ENCODE peak calls at places on chromosomes 16 and 17, in six cellular contexts. One of them, this sample, is unnamed.

GRCh38 chr16:2076072-2076865 is 28.5 kb downstream of the TSC2 start:
- DNase-seq in HCT116: no peak
- DNase-seq in H1: no peak
- DNase-seq in HepG2: no peak
- DNase-seq in GM12878: no peak
- DNase-seq in K562: no peak
- DNase-seq in this sample: no peak

GRCh38 chr17:78356163-78356713 is 3.6 kb downstream of the SOCS3 start:
- DNase-seq in HCT116: no peak
- DNase-seq in H1: peak
- DNase-seq in HepG2: no peak
- DNase-seq in GM12878: peak
- DNase-seq in K562: peak
- DNase-seq in this sample: no peak

GRCh38 chr17:77285594-77286390 is 145.0 kb downstream of the SEC14L1 start:
- DNase-seq in HCT116: no peak
- DNase-seq in H1: no peak
- DNase-seq in HepG2: peak
- DNase-seq in GM12878: no peak
- DNase-seq in K562: no peak
- DNase-seq in this sample: no peak

GRCh38 chr17:36890398-36891190 is 46.7 kb upstream of the LHX1 start:
- DNase-seq in HCT116: no peak
- DNase-seq in H1: no peak
- DNase-seq in HepG2: no peak
- DNase-seq in GM12878: no peak
- DNase-seq in K562: no peak
- DNase-seq in this sample: no peak

GRCh38 chr17:44767493-44767892 is 8.7 kb downstream of the ADAM11 start:
- DNase-seq in HCT116: no peak
- DNase-seq in H1: no peak
- DNase-seq in HepG2: no peak
- DNase-seq in GM12878: no peak
- DNase-seq in K562: no peak
- DNase-seq in this sample: no peak

GRCh38 chr17:47785538-47786123 is 36.0 kb downstream of the OSBPL7 start:
- DNase-seq in HCT116: no peak
- DNase-seq in H1: no peak
- DNase-seq in HepG2: peak
- DNase-seq in GM12878: no peak
- DNase-seq in K562: peak
- DNase-seq in this sample: no peak

GRCh38 chr17:18301081-18301480 is 13.7 kb downstream of the TOP3A start:
- DNase-seq in HCT116: no peak
- DNase-seq in H1: no peak
- DNase-seq in HepG2: no peak
- DNase-seq in GM12878: no peak
- DNase-seq in K562: no peak
- DNase-seq in this sample: no peak

GRCh38 chr16:64892843-64893242 is 229.0 kb downstream of the CDH11 start:
- DNase-seq in HCT116: no peak
- DNase-seq in H1: no peak
- DNase-seq in HepG2: no peak
- DNase-seq in GM12878: no peak
- DNase-seq in K562: no peak
- DNase-seq in this sample: no peak

GRCh38 chr16:30351586-30352419 is 3.3 kb downstream of the CD2BP2 start:
- DNase-seq in HCT116: peak
- DNase-seq in H1: no peak
- DNase-seq in HepG2: no peak
- DNase-seq in GM12878: no peak
- DNase-seq in K562: no peak
- DNase-seq in this sample: no peak

GRCh38 chr17:2213291-2213960 is 90.2 kb downstream of the SMG6 start:
- DNase-seq in HCT116: no peak
- DNase-seq in H1: no peak
- DNase-seq in HepG2: no peak
- DNase-seq in GM12878: no peak
- DNase-seq in K562: no peak
- DNase-seq in this sample: no peak

GRCh38 chr17:65463242-65463641 is 98.2 kb downstream of the AXIN2 start:
- DNase-seq in HCT116: no peak
- DNase-seq in H1: no peak
- DNase-seq in HepG2: no peak
- DNase-seq in GM12878: no peak
- DNase-seq in K562: no peak
- DNase-seq in this sample: no peak

GRCh38 chr17:75063626-75064025 is 16.6 kb downstream of the KCTD2 start:
- DNase-seq in HCT116: no peak
- DNase-seq in H1: no peak
- DNase-seq in HepG2: no peak
- DNase-seq in GM12878: no peak
- DNase-seq in K562: no peak
- DNase-seq in this sample: no peak

GRCh38 chr16:88309905-88310259 is 72.9 kb upstream of the ZNF469 start:
- DNase-seq in HCT116: no peak
- DNase-seq in H1: no peak
- DNase-seq in HepG2: no peak
- DNase-seq in GM12878: no peak
- DNase-seq in K562: no peak
- DNase-seq in this sample: no peak

GRCh38 chr16:48279199-48279598 is 31.9 kb upstream of the ABCC11 start:
- DNase-seq in HCT116: no peak
- DNase-seq in H1: no peak
- DNase-seq in HepG2: no peak
- DNase-seq in GM12878: no peak
- DNase-seq in K562: peak
- DNase-seq in this sample: no peak

GRCh38 chr16:80167657-80168056 is 373.1 kb upstream of the DYNLRB2 start:
- DNase-seq in HCT116: no peak
- DNase-seq in H1: no peak
- DNase-seq in HepG2: no peak
- DNase-seq in GM12878: no peak
- DNase-seq in K562: no peak
- DNase-seq in this sample: no peak

GRCh38 chr17:44565866-44566443 is 8.7 kb downstream of the FZD2 start:
- DNase-seq in HCT116: no peak
- DNase-seq in H1: no peak
- DNase-seq in HepG2: no peak
- DNase-seq in GM12878: no peak
- DNase-seq in K562: no peak
- DNase-seq in this sample: no peak

GRCh38 chr16:14180431-14181059 is 109.4 kb downstream of the MRTFB start:
- DNase-seq in HCT116: no peak
- DNase-seq in H1: no peak
- DNase-seq in HepG2: no peak
- DNase-seq in GM12878: no peak
- DNase-seq in K562: no peak
- DNase-seq in this sample: no peak

GRCh38 chr16:14179116-14179515 is 108.0 kb downstream of the MRTFB start:
- DNase-seq in HCT116: no peak
- DNase-seq in H1: no peak
- DNase-seq in HepG2: no peak
- DNase-seq in GM12878: no peak
- DNase-seq in K562: no peak
- DNase-seq in this sample: no peak

GRCh38 chr16:14177704-14178103 is 106.6 kb downstream of the MRTFB start:
- DNase-seq in HCT116: no peak
- DNase-seq in H1: no peak
- DNase-seq in HepG2: no peak
- DNase-seq in GM12878: no peak
- DNase-seq in K562: no peak
- DNase-seq in this sample: no peak

GRCh38 chr16:14182999-14183398 is 111.9 kb downstream of the MRTFB start:
- DNase-seq in HCT116: no peak
- DNase-seq in H1: no peak
- DNase-seq in HepG2: no peak
- DNase-seq in GM12878: no peak
- DNase-seq in K562: no peak
- DNase-seq in this sample: no peak

GRCh38 chr16:14181371-14182050 is 110.4 kb downstream of the MRTFB start:
- DNase-seq in HCT116: no peak
- DNase-seq in H1: no peak
- DNase-seq in HepG2: no peak
- DNase-seq in GM12878: no peak
- DNase-seq in K562: no peak
- DNase-seq in this sample: no peak
- TF ChIP-seq JUND in HCT116: no peak
- TF ChIP-seq JUND in H1: no peak
- TF ChIP-seq JUND in HepG2: no peak
- TF ChIP-seq JUND in GM12878: no peak
- TF ChIP-seq JUND in K562: no peak
- TF ChIP-seq JUND in this sample: no peak

GRCh38 chr17:19744922-19745757 is 3.0 kb downstream of the ALDH3A1 start:
- DNase-seq in HCT116: peak
- DNase-seq in H1: peak
- DNase-seq in HepG2: no peak
- DNase-seq in GM12878: no peak
- DNase-seq in K562: peak
- DNase-seq in this sample: peak

GRCh38 chr17:19743101-19744100 is 4.7 kb downstream of the ALDH3A1 start:
- DNase-seq in HCT116: no peak
- DNase-seq in H1: no peak
- DNase-seq in HepG2: no peak
- DNase-seq in GM12878: no peak
- DNase-seq in K562: no peak
- DNase-seq in this sample: no peak

GRCh38 chr17:19742495-19742894 is 5.6 kb downstream of the ALDH3A1 start:
- DNase-seq in HCT116: no peak
- DNase-seq in H1: no peak
- DNase-seq in HepG2: no peak
- DNase-seq in GM12878: no peak
- DNase-seq in K562: no peak
- DNase-seq in this sample: no peak

GRCh38 chr17:19746517-19746916 is 1.6 kb downstream of the ALDH3A1 start:
- DNase-seq in HCT116: no peak
- DNase-seq in H1: no peak
- DNase-seq in HepG2: no peak
- DNase-seq in GM12878: no peak
- DNase-seq in K562: no peak
- DNase-seq in this sample: no peak

DNA sequence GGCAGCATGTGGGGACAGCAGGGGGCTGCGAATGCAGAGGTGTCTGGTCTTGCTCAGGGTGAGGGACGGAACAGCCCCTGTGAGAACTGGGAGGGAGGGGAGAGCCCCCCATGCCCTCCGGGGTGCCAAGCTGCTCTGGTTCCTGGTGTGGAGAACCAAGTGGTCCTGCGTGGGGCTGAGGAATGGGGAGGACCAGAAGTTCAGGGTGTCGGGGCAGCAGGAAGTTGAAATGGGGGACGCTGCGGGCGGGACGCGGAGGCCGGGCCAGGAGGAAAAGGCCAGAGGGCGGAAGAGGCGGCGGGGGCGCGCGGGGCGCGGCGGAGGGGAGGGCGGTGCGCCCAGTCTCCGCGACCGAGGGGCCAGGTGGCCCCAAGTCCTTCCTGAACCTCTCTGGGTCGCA is 3.6 kb downstream of the ALDH3A1 start:
- DNase-seq in HCT116: no peak
- DNase-seq in H1: no peak
- DNase-seq in HepG2: no peak
- DNase-seq in GM12878: no peak
- DNase-seq in K562: no peak
- DNase-seq in this sample: no peak
- TF ChIP-seq JUND in HCT116: no peak
- TF ChIP-seq JUND in H1: no peak
- TF ChIP-seq JUND in HepG2: no peak
- TF ChIP-seq JUND in GM12878: no peak
- TF ChIP-seq JUND in K562: no peak
- TF ChIP-seq JUND in this sample: no peak

GRCh38 chr16:69620564-69620963 is 54.8 kb downstream of the NFAT5 start:
- DNase-seq in HCT116: no peak
- DNase-seq in H1: no peak
- DNase-seq in HepG2: no peak
- DNase-seq in GM12878: no peak
- DNase-seq in K562: no peak
- DNase-seq in this sample: no peak
- TF ChIP-seq JUND in HCT116: no peak
- TF ChIP-seq JUND in H1: no peak
- TF ChIP-seq JUND in HepG2: no peak
- TF ChIP-seq JUND in GM12878: no peak
- TF ChIP-seq JUND in K562: no peak
- TF ChIP-seq JUND in this sample: no peak

DNA sequence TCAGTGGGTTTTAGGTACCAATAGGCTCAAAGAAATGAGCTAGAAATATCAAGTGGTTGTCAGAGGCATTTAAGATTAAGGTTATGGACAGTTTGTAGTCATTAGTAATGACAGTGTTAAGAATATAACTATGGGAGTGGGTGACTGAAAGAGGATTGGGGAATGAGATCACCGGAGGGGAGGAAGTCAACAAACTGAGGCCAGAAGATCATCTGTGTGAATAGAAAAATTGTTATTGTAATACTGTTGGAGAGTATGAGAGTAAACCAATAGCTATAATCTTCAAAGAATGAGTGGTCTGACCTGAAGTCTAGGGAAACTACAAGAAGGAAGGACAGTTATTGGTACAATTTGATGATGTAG is 197.1 kb downstream of the TANC2 start:
- DNase-seq in HCT116: no peak
- DNase-seq in H1: no peak
- DNase-seq in HepG2: no peak
- DNase-seq in GM12878: no peak
- DNase-seq in K562: no peak
- DNase-seq in this sample: no peak
- TF ChIP-seq JUND in HCT116: no peak
- TF ChIP-seq JUND in H1: no peak
- TF ChIP-seq JUND in HepG2: no peak
- TF ChIP-seq JUND in GM12878: no peak
- TF ChIP-seq JUND in K562: no peak
- TF ChIP-seq JUND in this sample: no peak

DNA sequence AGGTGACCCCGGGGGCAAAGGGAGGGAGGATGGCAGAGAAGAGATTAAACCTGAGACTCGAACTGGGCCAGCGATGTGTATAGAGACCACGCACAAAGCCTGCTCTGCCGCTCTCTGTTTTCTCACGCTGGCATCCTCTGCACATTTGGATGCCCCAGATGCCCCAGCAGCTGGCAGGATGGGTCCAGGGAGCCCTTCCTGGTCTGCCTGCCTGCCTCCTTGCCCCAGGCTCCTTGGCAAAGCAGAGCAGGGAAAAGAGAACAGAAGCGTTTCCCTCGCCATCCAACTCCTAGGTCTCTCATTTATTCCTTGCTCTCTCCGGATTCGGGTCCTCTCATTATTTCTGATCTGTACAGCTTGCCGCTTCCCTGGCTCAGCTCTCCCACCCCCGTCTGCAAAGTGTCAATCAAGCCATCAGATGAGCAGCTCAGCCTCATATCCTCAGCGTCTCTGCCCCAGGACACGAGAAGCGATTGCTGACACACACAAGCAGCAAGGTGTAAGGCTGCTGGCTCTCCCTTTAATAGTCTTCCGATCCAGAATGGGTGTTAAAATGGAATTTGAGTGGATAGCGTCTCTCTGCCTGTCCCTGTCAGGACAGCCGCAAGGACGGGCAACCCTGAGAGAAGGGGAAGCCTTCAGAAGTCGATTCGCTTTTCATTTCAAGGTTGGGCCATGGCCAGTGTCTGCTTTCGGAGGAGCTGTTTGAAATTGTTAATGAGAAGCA is 5.0 kb upstream of the PIPOX start:
- DNase-seq in HCT116: no peak
- DNase-seq in H1: no peak
- DNase-seq in HepG2: no peak
- DNase-seq in GM12878: no peak
- DNase-seq in K562: no peak
- DNase-seq in this sample: no peak
- TF ChIP-seq JUND in HCT116: no peak
- TF ChIP-seq JUND in H1: no peak
- TF ChIP-seq JUND in HepG2: no peak
- TF ChIP-seq JUND in GM12878: no peak
- TF ChIP-seq JUND in K562: no peak
- TF ChIP-seq JUND in this sample: no peak